ENCODE peak calls at places on chromosomes 12 and 14, in ten cellular contexts. K is frontal cortex; P is cardiac fibroblast; H is B cell; X is activated T-cell treated with anti-CD3 and anti-CD28 coated beads, Interleukin-2, amount 50 U/mL, for 4 hours; I is spleen; L is OCI-M1; D is stimulated activated CD4-positive, alpha-beta T cell treated with anti-CD3 and anti-CD28 coated beads, Interleukin-1b, Interleukin-23, amount 100 ng/mL, for 1 hour; S is WTC11; C is neuronal stem cell. R is an unnamed sample.
A peak's percentile ranks its signal among the peaks of the same experiment; 100 is the strongest.

GRCh38 chr12:69046920-69047319 is 113.9 kb upstream of the CPM start:
- DNase-seq in K (no peak), P (no peak), H (no peak), X (no peak), I (no peak), L (no peak), D (no peak), S (no peak), C (no peak), R (no peak)

GRCh38 chr12:95429172-95429510 is 44.8 kb upstream of the METAP2 start:
- DNase-seq in K (no peak), P (no peak), H (no peak), X (no peak), I (no peak), L (no peak), D (no peak), S (no peak), C (no peak), R (no peak)

GRCh38 chr14:105335735-105336476 is 21.4 kb downstream of the PACS2 start:
- DNase-seq in K (no peak), P (no peak), H (no peak), X (no peak), I (peak; percentile 63), L (no peak), D (no peak), S (no peak), C (no peak), R (peak; percentile 32)

GRCh38 chr12:30529489-30530269 is 166.0 kb downstream of the IPO8 start:
- DNase-seq in K (no peak), P (no peak), H (no peak), X (no peak), I (no peak), L (peak; percentile 87), D (no peak), S (no peak), C (no peak), R (no peak)

GRCh38 chr14:76268013-76268376 is 107.9 kb upstream of the ESRRB start:
- DNase-seq in K (no peak), P (no peak), H (no peak), X (no peak), I (no peak), L (no peak), D (no peak), S (no peak), C (no peak), R (no peak)

GRCh38 chr14:67815573-67816235 is 686 bp downstream of the ZFYVE26 start:
- DNase-seq in K (no peak), P (peak; percentile 52), H (no peak), X (no peak), I (no peak), L (peak; percentile 13), D (no peak), S (no peak), C (no peak), R (no peak)

GRCh38 chr12:26340649-26341048 is 145.3 kb downstream of the SSPN start:
- DNase-seq in K (no peak), P (no peak), H (no peak), X (no peak), I (no peak), L (peak; percentile 52), D (no peak), S (no peak), C (no peak), R (peak; percentile 17)

GRCh38 chr12:72368719-72369505 is 96.7 kb downstream of the TRHDE start:
- DNase-seq in K (no peak), P (no peak), H (no peak), X (no peak), I (no peak), L (no peak), D (no peak), S (no peak), C (no peak), R (no peak)

GRCh38 chr14:35287481-35288013 is 4.6 kb upstream of the PSMA6 start:
- DNase-seq in K (no peak), P (peak; percentile 79), H (no peak), X (peak; percentile 14), I (no peak), L (no peak), D (no peak), S (no peak), C (no peak), R (no peak)

GRCh38 chr14:76500480-76500879 is 124.5 kb downstream of the ESRRB start:
- DNase-seq in K (no peak), P (no peak), H (no peak), X (no peak), I (peak; percentile 34), L (no peak), D (no peak), S (no peak), C (no peak), R (no peak)

R was measured in mucosa of descending colon.